ENCODE peak calls at places on chromosomes 13 and 19, in six cellular contexts. V is endothelial cell of umbilical vein, Y is IMR-90, D is mesenchymal stem cell, G is fibroblast of lung, H is H1. S is an unnamed sample.
A peak's percentile ranks its signal among the peaks of the same experiment; 100 is the strongest.

GRCh38 chr19:12867120-12868099 is 13.8 kb downstream of the DNASE2 start:
- DNase-seq in V (peak; percentile 73), Y (peak; percentile 43), D (peak; percentile 75), G (peak; percentile 43), H (peak; percentile 96), S (no peak)

GRCh38 chr13:49995535-49996165 is 1.2 kb upstream of the TRIM13 start:
- DNase-seq in V (peak; percentile 48), Y (no peak), D (peak; percentile 29), G (peak; percentile 40), H (no peak), S (no peak)

GRCh38 chr19:17215125-17215971 is at the start of gene USE1:
- DNase-seq in V (peak; percentile 78), Y (peak; percentile 86), D (peak; percentile 92), G (peak; percentile 91), H (peak; percentile 93), S (no peak)

GRCh38 chr19:41443813-41444455 is 978 bp downstream of the ERICH4 start:
- DNase-seq in V (no peak), Y (no peak), D (no peak), G (no peak), H (no peak), S (no peak)

GRCh38 chr19:13329766-13330165 is 176.5 kb downstream of the CACNA1A start:
- DNase-seq in V (no peak), Y (peak; percentile 31), D (no peak), G (no peak), H (no peak), S (no peak)

GRCh38 chr13:40352807-40353562 is 313.5 kb downstream of the FOXO1 start:
- DNase-seq in V (no peak), Y (no peak), D (no peak), G (peak; percentile 76), H (no peak), S (no peak)

GRCh38 chr13:97278395-97279078 is 56.4 kb downstream of the MBNL2 start:
- DNase-seq in V (no peak), Y (no peak), D (no peak), G (peak; percentile 58), H (no peak), S (no peak)

GRCh38 chr13:67238277-67238859 is 8.2 kb upstream of the PCDH9 start:
- DNase-seq in V (peak; percentile 48), Y (peak; percentile 36), D (peak; percentile 48), G (peak; percentile 16), H (no peak), S (no peak)

GRCh38 chr13:35283856-35284255 is 192.6 kb downstream of the MAB21L1 start:
- DNase-seq in V (peak; percentile 13), Y (no peak), D (peak; percentile 18), G (peak; percentile 9), H (no peak), S (no peak)

GRCh38 chr19:33811246-33811645 is 14.6 kb downstream of the KCTD15 start:
- DNase-seq in V (no peak), Y (no peak), D (no peak), G (no peak), H (no peak), S (no peak)

GRCh38 chr13:100789968-100790367 is 115.4 kb upstream of the TMTC4 start:
- DNase-seq in V (no peak), Y (no peak), D (peak; percentile 30), G (peak; percentile 35), H (no peak), S (no peak)

GRCh38 chr19:15759962-15760565 is 22.3 kb downstream of the OR10H3 start:
- DNase-seq in V (no peak), Y (no peak), D (no peak), G (no peak), H (no peak), S (no peak)

GRCh38 chr19:16180611-16181010 is 4.6 kb upstream of the FAM32A start:
- DNase-seq in V (no peak), Y (peak; percentile 86), D (peak; percentile 64), G (peak; percentile 84), H (no peak), S (no peak)

GRCh38 chr13:38606697-38607096 is 80.2 kb upstream of the FREM2 start:
- DNase-seq in V (no peak), Y (no peak), D (no peak), G (no peak), H (no peak), S (no peak)
- H2AFZ ChIP-seq in V (no peak overlapping the region), Y (no peak overlapping the region), D (no peak overlapping the region), G (no peak overlapping the region), H (peak overlapping the region; percentile 72), S (no peak overlapping the region)

DNA sequence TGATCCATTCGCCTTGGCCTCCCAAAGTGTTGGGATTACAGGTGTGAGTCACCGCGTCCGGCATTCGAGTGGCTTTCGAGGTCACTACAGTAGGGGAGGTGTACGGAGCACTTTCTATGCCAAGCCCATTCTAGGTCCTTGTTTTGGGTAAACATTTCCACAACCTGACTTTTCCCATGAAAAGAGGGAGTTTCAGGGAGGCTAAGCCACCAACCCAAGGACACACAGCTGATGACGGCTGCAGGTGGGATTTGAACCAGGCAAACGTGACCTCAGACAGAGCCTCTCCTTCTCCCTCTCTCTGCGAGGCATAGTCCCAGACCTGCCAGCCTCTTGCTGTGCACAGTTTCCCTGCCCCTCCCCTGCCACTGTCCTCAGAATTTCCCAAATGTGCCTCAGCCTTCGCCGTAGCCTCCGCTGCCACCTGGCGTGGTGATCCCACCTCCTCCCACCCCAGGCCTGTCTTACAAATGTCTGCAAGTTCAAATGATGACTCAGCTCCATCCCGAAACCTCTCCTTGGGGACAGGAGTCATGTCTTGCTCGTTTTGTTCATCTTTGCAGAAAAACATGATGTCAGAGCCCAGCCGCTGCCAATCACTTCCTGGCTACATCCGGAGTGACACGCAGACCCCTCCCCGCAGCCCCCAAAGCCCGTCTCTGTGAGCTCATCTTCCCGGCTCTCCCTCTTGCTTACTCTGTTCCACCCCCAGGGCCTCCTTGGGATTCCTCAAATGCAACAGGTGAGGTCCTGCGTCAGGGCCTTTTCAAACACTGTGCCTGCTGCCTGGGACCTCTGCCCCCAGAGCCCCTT is 6.6 kb upstream of the GADD45B start:
- DNase-seq in V (peak; percentile 39), Y (peak; percentile 78), D (peak; percentile 83), G (peak; percentile 87), H (no peak), S (peak; percentile 42)
- H3K4me3 ChIP-seq in V (no peak overlapping the region), Y (no peak overlapping the region), D (no peak overlapping the region), G (no peak overlapping the region), H (no peak overlapping the region), S (no peak overlapping the region)

GRCh38 chr19:812049-812816 is 9.5 kb downstream of the PLPPR3 start:
- DNase-seq in V (no peak), Y (no peak), D (no peak), G (no peak), H (peak; percentile 63), S (no peak)
- H2AFZ ChIP-seq in V (no peak overlapping the region), Y (no peak overlapping the region), D (no peak overlapping the region), G (no peak overlapping the region), H (no peak overlapping the region), S (no peak overlapping the region)

GRCh38 chr19:56597696-56598095 is 2.6 kb downstream of the ZNF71 start:
- DNase-seq in V (no peak), Y (peak; percentile 27), D (no peak), G (peak; percentile 36), H (no peak), S (no peak)
- H3K4me3 ChIP-seq in V (no peak overlapping the region), Y (no peak overlapping the region), D (no peak overlapping the region), G (no peak overlapping the region), H (no peak overlapping the region), S (no peak overlapping the region)

GRCh38 chr13:31037874-31038475 is 105.5 kb downstream of the TEX26 start:
- DNase-seq in V (no peak), Y (no peak), D (no peak), G (no peak), H (no peak), S (no peak)
- H2AFZ ChIP-seq in V (no peak overlapping the region), Y (no peak overlapping the region), D (no peak overlapping the region), G (no peak overlapping the region), H (peak overlapping the region; percentile 42), S (no peak overlapping the region)

DNA sequence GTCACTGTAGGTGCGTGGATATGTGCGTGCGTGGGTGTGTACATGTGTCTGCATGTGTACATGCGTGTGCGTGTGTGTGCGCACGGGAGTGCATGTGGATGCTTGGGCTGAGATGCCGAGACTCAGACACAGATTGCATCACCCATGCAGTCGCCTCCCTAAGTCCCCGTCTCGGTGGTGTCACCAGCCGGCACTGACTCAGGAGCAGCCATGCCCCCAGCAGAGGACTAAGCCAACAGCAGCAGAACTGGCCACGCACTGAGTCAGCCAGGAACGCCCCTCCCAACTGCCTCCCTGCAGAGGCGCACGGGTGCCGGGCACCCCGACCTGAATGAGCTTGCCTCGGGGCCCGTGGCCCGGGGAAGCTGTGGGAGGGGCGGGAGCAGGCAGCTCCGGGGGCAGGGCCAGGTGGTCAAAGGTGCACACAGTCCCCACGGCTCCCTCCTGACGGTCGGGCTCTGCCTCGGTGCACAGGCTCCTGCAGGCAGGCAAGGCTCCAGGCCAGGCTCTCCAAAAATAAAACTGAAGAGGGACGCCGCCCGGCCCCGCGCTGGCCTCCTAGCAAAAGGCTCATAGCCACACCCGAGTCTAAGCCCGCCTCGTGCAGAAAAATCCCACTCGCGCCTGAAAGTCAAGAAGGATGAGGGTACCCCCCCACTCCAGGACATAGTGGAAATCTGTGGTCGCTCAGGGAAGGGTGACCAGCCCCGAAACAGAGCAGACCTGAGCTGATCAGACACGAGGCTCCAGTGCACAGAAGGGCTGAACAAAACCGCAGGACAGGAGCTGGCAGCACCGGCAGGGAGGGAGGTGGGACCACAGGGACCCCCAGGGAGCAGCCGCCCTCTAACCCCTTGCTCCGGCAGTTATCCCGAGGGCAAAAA is 49.2 kb downstream of the GADD45B start:
- DNase-seq in V (no peak), Y (peak; percentile 75), D (peak; percentile 84), G (peak; percentile 75), H (no peak), S (peak; percentile 72)
- H3K4me3 ChIP-seq in V (no peak overlapping the region), Y (no peak overlapping the region), D (no peak overlapping the region), G (no peak overlapping the region), H (no peak overlapping the region), S (peak overlapping the region; percentile 55)

DNA sequence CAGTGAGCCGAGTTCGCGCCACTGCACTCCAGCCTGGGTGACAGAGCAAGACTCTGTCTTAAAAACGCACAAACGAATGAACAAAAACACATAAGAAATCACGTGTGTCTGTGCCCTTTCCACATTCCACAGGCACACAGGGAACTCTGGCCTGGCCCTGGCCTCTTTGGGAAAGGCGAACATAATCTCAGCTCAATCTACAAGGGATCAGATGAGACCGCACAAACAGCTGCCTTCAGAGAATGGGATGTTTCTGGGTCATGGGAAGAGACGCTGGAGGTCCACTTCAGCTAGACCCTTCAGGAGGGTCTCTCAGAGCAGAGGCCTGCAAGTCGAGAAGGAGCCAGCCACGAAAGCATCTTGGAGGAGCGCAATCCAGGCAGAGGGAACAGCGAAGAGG is 6.3 kb upstream of the CRTC1 start:
- DNase-seq in V (no peak), Y (no peak), D (no peak), G (no peak), H (no peak), S (no peak)
- H2AFZ ChIP-seq in V (no peak overlapping the region), Y (peak overlapping the region; percentile 68), D (no peak overlapping the region), G (no peak overlapping the region), H (no peak overlapping the region), S (no peak overlapping the region)

DNA sequence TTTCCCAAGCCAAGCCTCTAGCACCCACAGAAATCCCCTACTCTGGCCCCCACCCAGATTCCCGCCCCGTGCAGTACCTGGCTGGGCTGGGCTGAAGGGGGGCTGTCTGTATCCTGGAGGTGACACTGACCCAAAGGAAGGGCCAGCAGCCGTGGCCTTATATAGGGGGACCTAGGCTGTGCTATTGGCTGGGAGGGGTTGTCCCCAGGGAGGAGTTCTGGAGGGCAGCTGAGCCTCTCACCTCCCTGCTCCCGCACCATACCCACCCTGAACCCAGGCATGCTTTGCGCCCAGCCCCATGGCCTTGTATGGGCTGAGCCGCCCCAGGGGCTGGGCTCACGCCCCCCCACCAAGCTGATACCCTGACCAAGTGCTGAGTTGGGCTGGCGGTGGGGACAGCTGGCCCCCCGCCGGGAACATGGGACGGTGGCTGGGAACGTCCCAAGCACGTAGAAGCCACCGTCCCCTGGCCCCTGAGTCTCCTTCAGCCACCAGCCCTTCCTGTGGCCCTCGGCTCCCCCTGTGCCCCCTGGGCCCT is at the start of gene CKM:
- DNase-seq in V (no peak), Y (no peak), D (no peak), G (no peak), H (no peak), S (no peak)
- H3K4me3 ChIP-seq in V (no peak within 1 kb of the TSS), Y (peak within 1 kb of the TSS; percentile 22), D (no peak within 1 kb of the TSS), G (peak within 1 kb of the TSS; percentile 5), H (peak within 1 kb of the TSS; percentile 26), S (no peak within 1 kb of the TSS)

S was measured in keratinocyte.